ENCODE peak calls at places on chromosomes 4 and X, in eight cellular contexts. E is activated T-cell treated with anti-CD3 and anti-CD28 coated beads for 1 hour; M is small intestine; F is RWPE1; U is GM20000; K is adipocyte; X is stimulated activated CD8-positive, alpha-beta memory T cell treated with anti-CD3 and anti-CD28 coated beads, Interleukin-15, amount 100 ng/mL, for 4 hours; G is CD4-positive, alpha-beta T cell. A is an unnamed sample.

GRCh38 chr4:48939785-48940184 is 33.2 kb upstream of the OCIAD2 start:
- DNase-seq in G (no peak), M (no peak), K (peak), F (peak), U (no peak), E (no peak), X (no peak), A (no peak)

GRCh38 chr4:120855307-120856001 is 67.1 kb downstream of the PRDM5 start:
- DNase-seq in U (peak), X (no peak), E (no peak), K (no peak), M (no peak), G (no peak), F (no peak), A (no peak)

GRCh38 chrX:67585401-67585800 is 41.6 kb downstream of the AR start:
- DNase-seq in E (no peak), K (no peak), F (no peak), U (no peak), M (no peak), X (no peak), G (no peak), A (no peak)

GRCh38 chrX:150036181-150036580 is 97.9 kb upstream of the EOLA2 start:
- DNase-seq in X (no peak), E (no peak), F (peak), K (peak), M (peak), G (no peak), U (no peak), A (no peak)

GRCh38 chrX:149145845-149146285 is 359.2 kb downstream of the IDS start:
- DNase-seq in U (peak), F (no peak), X (no peak), M (no peak), E (no peak), G (no peak), K (no peak), A (no peak)

GRCh38 chr4:18593297-18594002 is 571.9 kb upstream of the LCORL start:
- DNase-seq in M (peak), K (peak), G (peak), X (no peak), U (peak), F (peak), E (peak), A (peak)

GRCh38 chr4:110357521-110357920 is 118.4 kb upstream of the ENPEP start:
- DNase-seq in X (no peak), U (no peak), F (no peak), G (no peak), M (no peak), E (no peak), K (no peak), A (no peak)

GRCh38 chrX:53080628-53081580 is 1.3 kb upstream of the TSPYL2 start:
- DNase-seq in M (no peak), G (no peak), K (peak), U (peak), X (no peak), E (no peak), F (no peak), A (no peak)

GRCh38 chrX:19889582-19890342 is 2.4 kb upstream of the SH3KBP1 start:
- DNase-seq in U (peak), X (no peak), K (peak), E (peak), F (peak), G (no peak), M (no peak), A (no peak)

GRCh38 chr4:139858436-139859225 is 193.0 kb downstream of the MGST2 start:
- DNase-seq in G (no peak), X (no peak), F (no peak), U (peak), M (no peak), E (no peak), K (no peak), A (no peak)

GRCh38 chr4:94758700-94759399 is 1.1 kb downstream of the BMPR1B start:
- DNase-seq in U (no peak), K (no peak), X (no peak), E (no peak), M (no peak), G (no peak), F (no peak), A (no peak)

GRCh38 chr4:763191-763810 is 57.7 kb downstream of the PCGF3 start:
- DNase-seq in U (no peak), X (no peak), K (no peak), E (no peak), M (no peak), G (no peak), F (no peak), A (no peak)

GRCh38 chr4:112766422-112766821 is 129.5 kb downstream of the LARP7 start:
- DNase-seq in G (no peak), M (no peak), E (no peak), X (no peak), F (no peak), K (peak), U (peak), A (no peak)

GRCh38 chr4:91525627-91526026 is 778.1 kb upstream of the GRID2 start:
- DNase-seq in U (no peak), K (no peak), E (no peak), G (no peak), F (no peak), M (peak), X (no peak), A (no peak)